ENCODE peak calls at places on chromosomes 4 and X, in four cellular contexts. Y is A549, H is GM12878, S is K562. G is an unnamed sample.

GRCh38 chrX:9805956-9806355 is 19.7 kb downstream of the SHROOM2 start:
- DNase-seq in Y (no peak), H (no peak), S (no peak), G (peak)

GRCh38 chr4:75831856-75832405 is 70.3 kb downstream of the PPEF2 start:
- DNase-seq in Y (no peak), H (no peak), S (no peak), G (no peak)

GRCh38 chrX:70960728-70961127 is 29.8 kb upstream of the SLC7A3 start:
- DNase-seq in Y (no peak), H (no peak), S (no peak), G (no peak)

GRCh38 chrX:20971250-20971649 is 403.0 kb upstream of the CNKSR2 start:
- DNase-seq in Y (no peak), H (no peak), S (no peak), G (no peak)

GRCh38 chr4:175560628-175561027 is 251.4 kb downstream of the GPM6A start:
- DNase-seq in Y (peak), H (no peak), S (no peak), G (peak)

GRCh38 chr4:173794662-173795061 is 264.6 kb upstream of the HAND2 start:
- DNase-seq in Y (no peak), H (no peak), S (no peak), G (peak)

GRCh38 chr4:163701915-163702314 is 207.4 kb downstream of the TMA16 start:
- DNase-seq in Y (no peak), H (peak), S (no peak), G (peak)

GRCh38 chr4:8248091-8248490 is 21.5 kb upstream of the HTRA3 start:
- DNase-seq in Y (no peak), H (no peak), S (no peak), G (no peak)

GRCh38 chr4:90293320-90293719 is 166.1 kb downstream of the CCSER1 start:
- DNase-seq in Y (no peak), H (no peak), S (no peak), G (peak)

GRCh38 chrX:69060631-69061408 is 104.4 kb downstream of the PJA1 start:
- DNase-seq in Y (no peak), H (no peak), S (no peak), G (peak)

GRCh38 chrX:123994730-123995129 is 33.2 kb downstream of the STAG2 start:
- DNase-seq in Y (no peak), H (no peak), S (no peak), G (no peak)

GRCh38 chrX:123993326-123993725 is 31.8 kb downstream of the STAG2 start:
- DNase-seq in Y (no peak), H (no peak), S (no peak), G (peak)

GRCh38 chrX:123990602-123991001 is 29.1 kb downstream of the STAG2 start:
- DNase-seq in Y (no peak), H (no peak), S (no peak), G (no peak)

GRCh38 chrX:123990169-123990568 is 28.7 kb downstream of the STAG2 start:
- DNase-seq in Y (no peak), H (no peak), S (no peak), G (no peak)

DNA sequence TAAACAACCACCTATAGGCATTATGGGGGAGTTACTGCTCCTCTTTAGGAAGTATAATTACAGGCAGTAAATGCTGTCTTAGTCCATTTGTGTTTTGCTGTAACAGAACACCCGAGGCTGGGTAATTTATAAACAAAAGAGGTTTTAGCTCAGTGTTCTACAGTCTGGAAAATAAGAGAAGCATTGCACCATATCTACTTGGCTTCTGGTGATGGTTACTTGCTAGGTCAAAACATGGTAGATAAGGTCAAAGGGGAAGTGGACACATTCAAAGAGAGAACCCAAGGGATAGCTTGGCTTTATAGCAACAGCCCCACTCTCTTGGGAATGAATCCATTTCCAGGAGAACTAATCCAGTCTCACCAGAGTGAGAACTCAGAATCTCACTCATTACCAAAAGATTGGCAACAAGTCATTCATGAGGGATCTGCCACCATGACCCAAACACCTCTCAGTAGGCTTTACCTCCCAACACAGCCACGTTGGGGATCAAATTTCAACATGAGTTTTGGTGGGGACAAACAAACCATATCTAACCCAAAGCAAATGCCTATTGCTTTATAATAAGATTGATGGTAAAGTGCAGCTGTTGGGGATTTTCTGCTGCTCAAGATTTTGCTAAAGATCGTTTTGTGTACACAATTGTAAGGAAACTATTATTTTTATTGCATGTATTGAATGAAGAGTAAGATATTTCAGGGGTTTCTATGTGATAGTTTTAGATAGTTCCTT is 32.6 kb downstream of the STAG2 start:
- DNase-seq in Y (no peak), H (no peak), S (no peak), G (peak)
- TF ChIP-seq ELK1 in Y (no peak), H (no peak), S (no peak), G (no peak)

GRCh38 chr4:159303435-159303834 is 200.6 kb downstream of the RAPGEF2 start:
- DNase-seq in Y (no peak), H (no peak), S (no peak), G (no peak)

GRCh38 chr4:159312236-159312635 is 209.4 kb downstream of the RAPGEF2 start:
- DNase-seq in Y (no peak), H (no peak), S (no peak), G (peak)

GRCh38 chr4:159307929-159308328 is 205.1 kb downstream of the RAPGEF2 start:
- DNase-seq in Y (no peak), H (no peak), S (no peak), G (no peak)

GRCh38 chr4:159305129-159305528 is 202.2 kb downstream of the RAPGEF2 start:
- DNase-seq in Y (no peak), H (no peak), S (no peak), G (no peak)

DNA sequence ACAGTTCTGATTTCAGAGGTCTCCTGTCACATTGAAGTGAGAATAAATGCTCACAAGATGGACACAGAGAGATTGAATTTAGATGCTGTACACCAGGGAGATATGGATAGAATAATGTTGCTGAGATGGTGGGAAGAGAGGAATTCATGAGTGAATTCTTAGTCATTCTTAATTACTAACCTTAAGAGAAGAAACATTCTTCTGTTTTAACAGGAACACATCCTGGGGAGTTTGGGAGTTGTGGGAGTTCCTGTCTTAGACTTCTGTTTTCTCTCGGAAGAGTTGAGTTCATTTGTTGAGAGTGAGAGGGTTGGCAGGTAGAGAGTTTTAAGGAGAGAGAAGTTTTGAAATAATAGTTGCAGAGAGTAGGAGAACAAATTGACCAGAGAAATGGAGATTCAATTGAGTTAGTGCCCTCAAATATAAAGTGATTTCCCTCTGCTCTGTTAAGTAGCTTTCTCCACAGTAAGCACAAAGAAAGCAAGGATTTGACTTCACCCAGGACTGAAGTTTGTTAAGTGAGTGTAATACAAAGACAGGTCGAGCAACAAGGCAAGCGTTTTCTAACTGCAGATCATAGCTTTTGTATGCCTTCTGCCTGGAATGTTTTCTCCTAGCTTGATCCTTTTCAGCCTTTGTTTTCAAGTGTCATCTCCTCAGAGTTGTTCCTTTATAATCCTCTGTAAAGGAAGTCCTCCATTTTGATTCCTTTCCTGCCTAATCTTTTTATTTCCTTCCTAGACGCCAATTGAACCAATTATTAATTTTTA is 205.9 kb downstream of the RAPGEF2 start:
- DNase-seq in Y (no peak), H (no peak), S (no peak), G (peak)
- TF ChIP-seq RAD21 in Y (no peak), H (no peak), S (no peak), G (no peak)

GRCh38 chr4:10226756-10227155 is 110.2 kb upstream of the WDR1 start:
- DNase-seq in Y (no peak), H (no peak), S (no peak), G (no peak)
- TF ChIP-seq ELK1 in Y (no peak), H (no peak), S (no peak), G (no peak)

GRCh38 chrX:151973851-151974335 is 583 bp downstream of the GABRE start:
- DNase-seq in Y (no peak), H (no peak), S (no peak), G (no peak)
- TF ChIP-seq RAD21 in Y (no peak), H (no peak), S (no peak), G (no peak)

GRCh38 chrX:33855251-33855650 is 276.9 kb downstream of the FAM47A start:
- DNase-seq in Y (no peak), H (no peak), S (no peak), G (no peak)
- TF ChIP-seq ELK1 in Y (no peak), H (no peak), S (no peak), G (no peak)

DNA sequence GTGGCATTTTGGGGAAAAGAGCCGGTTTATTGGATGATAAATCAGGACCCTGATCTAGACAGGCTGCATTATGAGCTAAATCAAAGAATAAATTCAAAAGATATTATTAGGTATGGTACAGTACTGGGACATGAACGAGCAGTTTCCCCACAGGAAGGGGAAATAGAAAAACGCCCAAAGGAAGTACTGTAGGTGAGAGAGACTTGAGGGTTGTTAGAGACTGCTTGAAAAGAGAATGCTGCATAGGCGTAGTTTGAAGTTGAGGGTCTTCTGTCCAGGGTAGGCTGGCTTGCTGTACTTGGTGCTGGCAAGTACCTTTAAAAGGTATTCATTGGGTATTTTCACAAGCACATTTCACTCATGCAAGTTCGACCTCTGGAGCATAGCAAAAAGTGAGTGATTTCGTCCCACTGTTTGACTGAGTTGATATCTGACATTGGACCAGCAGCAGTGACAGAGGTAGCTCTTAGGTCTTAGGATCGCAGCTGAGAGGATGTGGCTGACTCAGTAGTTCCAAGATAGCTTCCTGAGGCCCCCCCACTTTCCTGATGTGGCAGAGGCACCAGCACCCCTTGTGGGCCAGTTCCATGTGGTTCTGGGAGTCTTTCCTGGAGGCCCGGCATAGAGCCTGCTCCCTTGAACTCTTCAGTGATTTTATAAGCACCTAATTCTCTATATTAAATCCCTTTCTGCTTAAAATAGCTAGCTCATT is 64.3 kb downstream of the TMEM131L start:
- DNase-seq in Y (no peak), H (no peak), S (no peak), G (no peak)
- TF ChIP-seq RAD21 in Y (no peak), H (no peak), S (no peak), G (no peak)

DNA sequence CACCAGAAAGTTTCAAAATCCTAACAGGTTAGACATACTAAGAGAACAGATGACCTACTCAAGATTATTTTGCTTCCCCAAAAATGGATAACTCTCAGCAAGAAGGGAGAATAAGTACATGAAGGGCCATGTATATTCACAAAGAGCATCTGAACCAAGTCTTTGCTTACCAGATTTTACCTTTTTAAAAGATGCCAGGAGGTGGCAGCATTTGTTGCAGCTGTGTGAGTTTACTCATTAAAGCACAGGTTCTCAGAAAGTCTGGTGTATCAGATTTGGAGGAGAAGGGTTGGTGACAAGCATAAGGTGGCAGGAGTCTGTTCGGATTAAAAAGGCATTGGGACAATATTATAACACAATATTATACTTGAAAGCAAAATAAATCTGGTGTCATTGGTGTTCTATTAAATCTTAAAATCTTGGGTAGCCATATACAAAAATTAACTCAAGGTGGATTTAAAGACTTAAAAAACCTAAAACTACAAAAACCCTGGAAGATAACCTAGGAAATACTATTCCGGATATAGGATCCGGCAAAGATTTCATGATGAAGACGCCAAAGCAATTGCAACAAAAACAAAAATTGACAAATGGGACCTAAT is 51.3 kb upstream of the NFKB1 start:
- DNase-seq in Y (peak), H (peak), S (peak), G (peak)
- TF ChIP-seq ELK1 in Y (no peak), H (no peak), S (no peak), G (no peak)

GRCh38 chr4:144313370-144313769 is 172.9 kb upstream of the GYPA start:
- DNase-seq in Y (no peak), H (no peak), S (no peak), G (no peak)

GRCh38 chr4:144316869-144317268 is 176.4 kb upstream of the GYPA start:
- DNase-seq in Y (no peak), H (peak), S (no peak), G (no peak)

GRCh38 chr4:144318797-144319196 is 178.3 kb upstream of the GYPA start:
- DNase-seq in Y (no peak), H (no peak), S (no peak), G (no peak)
- TF ChIP-seq RAD21 in Y (no peak), H (no peak), S (no peak), G (no peak)

DNA sequence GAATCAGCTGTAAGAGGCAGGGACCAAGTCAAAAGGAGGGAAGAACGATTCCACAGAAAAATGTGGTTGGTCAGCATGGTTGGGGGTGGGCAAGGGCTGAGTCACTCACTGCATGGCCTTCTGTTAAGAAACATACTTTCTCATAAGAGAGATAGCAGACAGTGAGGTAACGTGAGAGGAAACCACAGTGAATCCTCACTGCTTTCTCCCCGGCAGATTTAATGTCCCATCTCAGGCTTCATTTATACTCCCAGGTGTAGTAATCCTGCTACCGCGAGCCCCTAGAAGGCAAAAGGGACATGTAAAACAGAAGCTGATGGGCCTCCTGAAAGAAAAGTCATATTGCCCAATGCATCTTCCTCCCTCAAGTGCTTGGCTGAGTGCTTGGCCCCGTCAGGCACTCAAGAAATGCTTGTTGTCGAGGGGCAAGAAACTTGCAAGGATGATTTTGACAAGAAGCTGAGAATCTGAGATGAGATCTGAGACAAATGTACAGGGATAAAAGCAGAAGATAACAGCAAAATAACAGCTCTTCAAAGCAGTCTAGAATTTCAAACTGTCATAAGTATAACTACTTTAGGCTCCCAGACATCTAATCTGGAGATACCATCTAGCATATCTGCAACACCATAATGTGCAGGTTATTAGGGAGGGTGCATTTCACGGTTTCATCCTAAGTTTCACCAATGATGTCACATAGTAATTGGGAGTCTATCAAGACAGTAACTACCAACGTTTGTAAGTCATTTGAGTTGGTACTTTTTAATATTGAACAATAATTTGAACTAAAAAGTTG is 40.2 kb downstream of the SH3KBP1 start:
- DNase-seq in Y (peak), H (no peak), S (peak), G (peak)
- TF ChIP-seq ELK1 in Y (no peak), H (no peak), S (no peak), G (no peak)

DNA sequence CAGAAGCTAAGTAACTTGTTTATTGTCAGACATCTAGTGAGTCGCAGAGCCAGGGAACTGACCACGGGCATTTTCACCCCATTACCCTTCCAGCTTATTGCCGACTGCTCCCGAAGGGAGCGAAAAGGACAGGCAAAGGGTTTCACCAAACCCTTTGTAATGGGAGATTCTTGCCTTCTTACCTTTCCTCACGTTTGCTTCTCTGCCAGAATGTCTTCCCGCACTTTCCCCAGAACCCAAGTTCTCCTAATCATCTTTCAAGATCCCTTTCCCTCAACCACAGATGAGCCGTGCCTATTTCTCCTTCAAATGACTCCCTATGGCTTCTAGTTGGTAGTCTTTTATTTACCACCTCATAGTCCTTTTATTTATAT is 520 bp upstream of the SRP72 start:
- DNase-seq in Y (no peak), H (no peak), S (no peak), G (no peak)
- TF ChIP-seq RAD21 in Y (no peak), H (no peak), S (no peak), G (no peak)

G was measured in IMR-90.